ENCODE peak calls at places on chromosomes 6 and 20, in five cellular contexts. One of them, this sample, is unnamed.

GRCh38 chr6:111357680-111358079 is 125.3 kb downstream of the REV3L start:
- DNase-seq in Peyer's patch: no peak
- DNase-seq in suprapubic skin: no peak
- DNase-seq in GM12878: no peak
- DNase-seq in stomach: no peak
- DNase-seq in this sample: no peak

GRCh38 chr6:138814179-138814834 is 18.4 kb downstream of the ECT2L start:
- DNase-seq in GM12878: no peak
- DNase-seq in Peyer's patch: no peak
- DNase-seq in suprapubic skin: no peak
- DNase-seq in stomach: no peak
- DNase-seq in this sample: no peak

GRCh38 chr6:157713451-157714152 is 109.4 kb upstream of the SNX9 start:
- DNase-seq in stomach: no peak
- DNase-seq in suprapubic skin: no peak
- DNase-seq in Peyer's patch: no peak
- DNase-seq in GM12878: no peak
- DNase-seq in this sample: no peak

GRCh38 chr6:149045404-149045803 is 272.1 kb upstream of the TAB2 start:
- DNase-seq in suprapubic skin: no peak
- DNase-seq in GM12878: no peak
- DNase-seq in Peyer's patch: no peak
- DNase-seq in stomach: no peak
- DNase-seq in this sample: no peak

GRCh38 chr6:37698264-37699137 is 818 bp upstream of the MDGA1 start:
- DNase-seq in suprapubic skin: peak
- DNase-seq in Peyer's patch: peak
- DNase-seq in GM12878: no peak
- DNase-seq in stomach: peak
- DNase-seq in this sample: peak

GRCh38 chr6:84027340-84028183 is 6.0 kb upstream of the MRAP2 start:
- DNase-seq in stomach: peak
- DNase-seq in Peyer's patch: no peak
- DNase-seq in GM12878: no peak
- DNase-seq in suprapubic skin: no peak
- DNase-seq in this sample: no peak

GRCh38 chr20:53080969-53081871 is 109.1 kb downstream of the TSHZ2 start:
- DNase-seq in GM12878: no peak
- DNase-seq in Peyer's patch: no peak
- DNase-seq in stomach: peak
- DNase-seq in suprapubic skin: no peak
- DNase-seq in this sample: no peak

GRCh38 chr6:30211899-30212298 is 1.3 kb downstream of the TRIM26 start:
- DNase-seq in GM12878: no peak
- DNase-seq in Peyer's patch: no peak
- DNase-seq in suprapubic skin: no peak
- DNase-seq in stomach: no peak
- DNase-seq in this sample: no peak

GRCh38 chr6:26363882-26364825 is 844 bp upstream of the BTN3A2 start:
- DNase-seq in stomach: no peak
- DNase-seq in GM12878: peak
- DNase-seq in suprapubic skin: no peak
- DNase-seq in Peyer's patch: no peak
- DNase-seq in this sample: no peak

GRCh38 chr20:17645546-17646208 is 36.4 kb downstream of the RRBP1 start:
- DNase-seq in Peyer's patch: peak
- DNase-seq in stomach: no peak
- DNase-seq in GM12878: no peak
- DNase-seq in suprapubic skin: no peak
- DNase-seq in this sample: no peak

GRCh38 chr6:41622210-41622990 is 15.9 kb upstream of the MDFI start:
- DNase-seq in stomach: no peak
- DNase-seq in GM12878: peak
- DNase-seq in suprapubic skin: no peak
- DNase-seq in Peyer's patch: no peak
- DNase-seq in this sample: no peak

GRCh38 chr6:111995409-111995808 is 58.5 kb upstream of the CCN6 start:
- DNase-seq in stomach: no peak
- DNase-seq in suprapubic skin: no peak
- DNase-seq in Peyer's patch: no peak
- DNase-seq in GM12878: no peak
- DNase-seq in this sample: no peak

GRCh38 chr6:30206799-30207618 is 6.2 kb downstream of the TRIM26 start:
- DNase-seq in GM12878: no peak
- DNase-seq in Peyer's patch: no peak
- DNase-seq in suprapubic skin: no peak
- DNase-seq in stomach: peak
- DNase-seq in this sample: no peak

GRCh38 chr6:154314084-154314483 is 42.5 kb downstream of the IPCEF1 start:
- DNase-seq in suprapubic skin: no peak
- DNase-seq in GM12878: no peak
- DNase-seq in Peyer's patch: no peak
- DNase-seq in stomach: no peak
- DNase-seq in this sample: no peak

GRCh38 chr6:112796712-112797111 is 449.6 kb downstream of the RFPL4B start:
- DNase-seq in Peyer's patch: no peak
- DNase-seq in stomach: no peak
- DNase-seq in suprapubic skin: no peak
- DNase-seq in GM12878: no peak
- DNase-seq in this sample: no peak

GRCh38 chr6:78746457-78746856 is 120.9 kb upstream of the IRAK1BP1 start:
- DNase-seq in stomach: no peak
- DNase-seq in suprapubic skin: no peak
- DNase-seq in GM12878: no peak
- DNase-seq in Peyer's patch: no peak
- DNase-seq in this sample: no peak

GRCh38 chr6:86031713-86032112 is 389.0 kb upstream of the SYNCRIP start:
- DNase-seq in suprapubic skin: no peak
- DNase-seq in GM12878: no peak
- DNase-seq in stomach: no peak
- DNase-seq in Peyer's patch: no peak
- DNase-seq in this sample: no peak

GRCh38 chr6:33696538-33697518 is 14.7 kb downstream of the UQCC2 start:
- DNase-seq in suprapubic skin: no peak
- DNase-seq in stomach: peak
- DNase-seq in GM12878: no peak
- DNase-seq in Peyer's patch: peak
- DNase-seq in this sample: peak

GRCh38 chr6:17846762-17847161 is 140.0 kb upstream of the NUP153 start:
- DNase-seq in Peyer's patch: no peak
- DNase-seq in suprapubic skin: no peak
- DNase-seq in GM12878: no peak
- DNase-seq in stomach: no peak
- DNase-seq in this sample: no peak
- TF ChIP-seq POLR2A in Peyer's patch: no peak
- TF ChIP-seq POLR2A in suprapubic skin: no peak
- TF ChIP-seq POLR2A in GM12878: no peak
- TF ChIP-seq POLR2A in stomach: no peak
- TF ChIP-seq POLR2A in this sample: no peak

GRCh38 chr6:116615937-116616756 is at the start of gene RSPH4A:
- DNase-seq in suprapubic skin: peak
- DNase-seq in Peyer's patch: peak
- DNase-seq in GM12878: peak
- DNase-seq in stomach: peak
- DNase-seq in this sample: no peak
- TF ChIP-seq POLR2A in suprapubic skin: no peak
- TF ChIP-seq POLR2A in Peyer's patch: no peak
- TF ChIP-seq POLR2A in GM12878: no peak
- TF ChIP-seq POLR2A in stomach: no peak
- TF ChIP-seq POLR2A in this sample: peak

GRCh38 chr6:108561742-108562502 is 1.2 kb downstream of the FOXO3 start:
- DNase-seq in suprapubic skin: no peak
- DNase-seq in GM12878: no peak
- DNase-seq in stomach: no peak
- DNase-seq in Peyer's patch: peak
- DNase-seq in this sample: peak
- TF ChIP-seq POLR2A in suprapubic skin: no peak
- TF ChIP-seq POLR2A in GM12878: no peak
- TF ChIP-seq POLR2A in stomach: no peak
- TF ChIP-seq POLR2A in Peyer's patch: no peak
- TF ChIP-seq POLR2A in this sample: no peak

GRCh38 chr20:31485450-31486339 is 10.6 kb downstream of the REM1 start:
- DNase-seq in Peyer's patch: peak
- DNase-seq in suprapubic skin: no peak
- DNase-seq in GM12878: no peak
- DNase-seq in stomach: no peak
- DNase-seq in this sample: peak
- TF ChIP-seq POLR2A in Peyer's patch: no peak
- TF ChIP-seq POLR2A in suprapubic skin: no peak
- TF ChIP-seq POLR2A in GM12878: no peak
- TF ChIP-seq POLR2A in stomach: no peak
- TF ChIP-seq POLR2A in this sample: no peak

DNA sequence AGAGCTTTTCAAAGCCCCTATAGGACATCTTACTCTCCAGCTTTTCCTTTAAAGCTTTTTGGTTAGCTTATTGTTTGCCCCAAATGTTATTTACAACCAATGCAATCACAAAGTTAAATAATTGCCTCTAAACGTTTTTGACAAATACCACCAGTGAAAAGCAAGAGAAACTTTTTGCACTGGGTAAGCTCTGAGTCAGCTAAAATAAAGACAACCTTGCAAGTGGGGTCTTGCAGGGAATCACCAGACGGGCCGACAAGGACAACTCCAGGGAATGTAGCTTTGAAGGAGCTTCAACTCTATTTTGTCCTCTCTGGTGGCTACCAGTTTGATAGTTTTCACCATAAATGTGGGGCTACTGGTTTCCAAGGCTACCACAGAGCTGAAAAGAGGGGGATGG is 14.7 kb upstream of the PSMF1 start:
- DNase-seq in stomach: no peak
- DNase-seq in GM12878: no peak
- DNase-seq in Peyer's patch: no peak
- DNase-seq in suprapubic skin: no peak
- DNase-seq in this sample: no peak
- TF ChIP-seq POLR2A in stomach: no peak
- TF ChIP-seq POLR2A in GM12878: no peak
- TF ChIP-seq POLR2A in Peyer's patch: no peak
- TF ChIP-seq POLR2A in suprapubic skin: no peak
- TF ChIP-seq POLR2A in this sample: no peak

GRCh38 chr6:159693128-159693893 is at the start of gene SOD2:
- DNase-seq in Peyer's patch: peak
- DNase-seq in suprapubic skin: peak
- DNase-seq in GM12878: no peak
- DNase-seq in stomach: peak
- DNase-seq in this sample: peak

GRCh38 chr6:159692303-159693127 is 526 bp downstream of the SOD2 start:
- DNase-seq in stomach: peak
- DNase-seq in suprapubic skin: no peak
- DNase-seq in Peyer's patch: peak
- DNase-seq in GM12878: no peak
- DNase-seq in this sample: peak

GRCh38 chr6:159688977-159689376 is 4.1 kb downstream of the SOD2 start:
- DNase-seq in GM12878: no peak
- DNase-seq in stomach: no peak
- DNase-seq in Peyer's patch: no peak
- DNase-seq in suprapubic skin: no peak
- DNase-seq in this sample: no peak

GRCh38 chr6:159691963-159692287 is 1.1 kb downstream of the SOD2 start:
- DNase-seq in stomach: no peak
- DNase-seq in suprapubic skin: no peak
- DNase-seq in GM12878: no peak
- DNase-seq in Peyer's patch: peak
- DNase-seq in this sample: no peak

GRCh38 chr6:159691133-159691962 is 1.7 kb downstream of the SOD2 start:
- DNase-seq in suprapubic skin: no peak
- DNase-seq in Peyer's patch: no peak
- DNase-seq in GM12878: peak
- DNase-seq in stomach: no peak
- DNase-seq in this sample: no peak
- TF ChIP-seq POLR2A in suprapubic skin: no peak
- TF ChIP-seq POLR2A in Peyer's patch: no peak
- TF ChIP-seq POLR2A in GM12878: no peak
- TF ChIP-seq POLR2A in stomach: no peak
- TF ChIP-seq POLR2A in this sample: no peak